ENCODE peak calls at places on chromosomes 12 and 14, in seven cellular contexts. J is stimulated activated CD4-positive, alpha-beta T cell treated with anti-CD3 and anti-CD28 coated beads, Interleukin-1b, Interleukin-23, amount 100 ng/mL, for 4 hours; F is aorta; M is naive thymus-derived CD8-positive, alpha-beta T cell; S is testis; I is activated T-helper 1 cell treated with Interleukin-2 at 50 U/mL for 16 hours; W is IMR-90. V is an unnamed sample.

GRCh38 chr12:67042697-67043131 is 226.4 kb upstream of the CAND1 start:
- DNase-seq in I (no peak), F (no peak), S (no peak), W (peak), M (no peak), J (no peak), V (no peak)

GRCh38 chr12:64655141-64655540 is 44.8 kb downstream of the RASSF3 start:
- DNase-seq in S (no peak), M (no peak), I (no peak), F (no peak), W (no peak), J (no peak), V (no peak)

GRCh38 chr14:74521756-74522155 is 28.2 kb downstream of the ISCA2 start:
- DNase-seq in I (no peak), M (no peak), F (no peak), J (no peak), S (no peak), W (no peak), V (no peak)

GRCh38 chr12:28172434-28173030 is 17.7 kb upstream of the CCDC91 start:
- DNase-seq in I (no peak), W (peak), S (peak), M (no peak), J (no peak), F (no peak), V (peak)

GRCh38 chr14:100676089-100676685 is 50.5 kb upstream of the DLK1 start:
- DNase-seq in F (no peak), I (no peak), S (no peak), W (no peak), J (no peak), M (no peak), V (no peak)

GRCh38 chr12:66497000-66497897 is 181.6 kb downstream of the GRIP1 start:
- DNase-seq in J (no peak), W (no peak), I (no peak), F (no peak), M (no peak), S (no peak), V (no peak)

GRCh38 chr14:74620497-74620921 is 8.5 kb upstream of the LTBP2 start:
- DNase-seq in M (no peak), I (no peak), F (no peak), J (no peak), S (no peak), W (peak), V (no peak)

GRCh38 chr14:38536376-38537038 is 280.6 kb upstream of the CLEC14A start:
- DNase-seq in M (no peak), W (peak), F (no peak), S (no peak), I (no peak), J (no peak), V (no peak)

GRCh38 chr14:75450381-75451276 is 22.8 kb downstream of the JDP2 start:
- DNase-seq in F (peak), J (no peak), M (no peak), I (no peak), S (no peak), W (peak), V (no peak)

GRCh38 chr12:6551496-6552139 is 4.2 kb downstream of the IFFO1 start:
- DNase-seq in S (no peak), M (no peak), I (no peak), F (peak), J (no peak), W (peak), V (peak)

GRCh38 chr14:71855399-71856036 is 76.7 kb upstream of the RGS6 start:
- DNase-seq in W (peak), F (peak), S (peak), M (no peak), I (no peak), J (peak), V (peak)

V was measured in Ammon's horn.